ENCODE peak calls at places on chromosomes 13 and 19, in seven cellular contexts. One of them, this sample, is unnamed.

GRCh38 chr19:11534538-11534937 is 4.1 kb upstream of the CNN1 start:
- DNase-seq in omental fat pad: no peak
- DNase-seq in Panc1: no peak
- DNase-seq in nephron progenitor cell: no peak
- DNase-seq in AG09309: no peak
- DNase-seq in fibroblast of the aortic adventitia: no peak
- DNase-seq in AG09319: no peak
- DNase-seq in this sample: no peak

GRCh38 chr13:43094901-43095300 is 71.5 kb downstream of the DNAJC15 start:
- DNase-seq in omental fat pad: no peak
- DNase-seq in Panc1: no peak
- DNase-seq in nephron progenitor cell: no peak
- DNase-seq in AG09309: no peak
- DNase-seq in fibroblast of the aortic adventitia: no peak
- DNase-seq in AG09319: no peak
- DNase-seq in this sample: no peak

GRCh38 chr19:18469245-18470107 is 31.5 kb upstream of the ISYNA1 start:
- DNase-seq in omental fat pad: peak; percentile 65
- DNase-seq in Panc1: no peak
- DNase-seq in nephron progenitor cell: peak; percentile 79
- DNase-seq in AG09309: no peak
- DNase-seq in fibroblast of the aortic adventitia: peak; percentile 77
- DNase-seq in AG09319: no peak
- DNase-seq in this sample: peak; percentile 66

GRCh38 chr13:99426426-99426825 is 74.8 kb upstream of the TM9SF2 start:
- DNase-seq in omental fat pad: no peak
- DNase-seq in Panc1: no peak
- DNase-seq in nephron progenitor cell: no peak
- DNase-seq in AG09309: no peak
- DNase-seq in fibroblast of the aortic adventitia: no peak
- DNase-seq in AG09319: no peak
- DNase-seq in this sample: no peak

GRCh38 chr19:43780706-43781525 is at the start of gene KCNN4:
- DNase-seq in omental fat pad: no peak
- DNase-seq in Panc1: no peak
- DNase-seq in nephron progenitor cell: no peak
- DNase-seq in AG09309: peak; percentile 39
- DNase-seq in fibroblast of the aortic adventitia: peak; percentile 58
- DNase-seq in AG09319: no peak
- DNase-seq in this sample: no peak

GRCh38 chr19:30631035-30631375 is 258.8 kb downstream of the ZNF536 start:
- DNase-seq in omental fat pad: no peak
- DNase-seq in Panc1: no peak
- DNase-seq in nephron progenitor cell: no peak
- DNase-seq in AG09309: no peak
- DNase-seq in fibroblast of the aortic adventitia: no peak
- DNase-seq in AG09319: no peak
- DNase-seq in this sample: no peak

GRCh38 chr19:3880471-3881271 is at the start of gene ATCAY:
- DNase-seq in omental fat pad: no peak
- DNase-seq in Panc1: no peak
- DNase-seq in nephron progenitor cell: peak; percentile 52
- DNase-seq in AG09309: no peak
- DNase-seq in fibroblast of the aortic adventitia: no peak
- DNase-seq in AG09319: no peak
- DNase-seq in this sample: no peak

GRCh38 chr13:48938308-48938943 is 37.3 kb upstream of the FNDC3A start:
- DNase-seq in omental fat pad: no peak
- DNase-seq in Panc1: no peak
- DNase-seq in nephron progenitor cell: no peak
- DNase-seq in AG09309: no peak
- DNase-seq in fibroblast of the aortic adventitia: no peak
- DNase-seq in AG09319: no peak
- DNase-seq in this sample: no peak

GRCh38 chr19:54262066-54262465 is 5.0 kb upstream of the LILRB5 start:
- DNase-seq in omental fat pad: no peak
- DNase-seq in Panc1: no peak
- DNase-seq in nephron progenitor cell: no peak
- DNase-seq in AG09309: no peak
- DNase-seq in fibroblast of the aortic adventitia: no peak
- DNase-seq in AG09319: no peak
- DNase-seq in this sample: no peak

GRCh38 chr13:27338816-27339215 is 68.2 kb downstream of the RASL11A start:
- DNase-seq in omental fat pad: no peak
- DNase-seq in Panc1: no peak
- DNase-seq in nephron progenitor cell: no peak
- DNase-seq in AG09309: no peak
- DNase-seq in fibroblast of the aortic adventitia: no peak
- DNase-seq in AG09319: no peak
- DNase-seq in this sample: no peak

DNA sequence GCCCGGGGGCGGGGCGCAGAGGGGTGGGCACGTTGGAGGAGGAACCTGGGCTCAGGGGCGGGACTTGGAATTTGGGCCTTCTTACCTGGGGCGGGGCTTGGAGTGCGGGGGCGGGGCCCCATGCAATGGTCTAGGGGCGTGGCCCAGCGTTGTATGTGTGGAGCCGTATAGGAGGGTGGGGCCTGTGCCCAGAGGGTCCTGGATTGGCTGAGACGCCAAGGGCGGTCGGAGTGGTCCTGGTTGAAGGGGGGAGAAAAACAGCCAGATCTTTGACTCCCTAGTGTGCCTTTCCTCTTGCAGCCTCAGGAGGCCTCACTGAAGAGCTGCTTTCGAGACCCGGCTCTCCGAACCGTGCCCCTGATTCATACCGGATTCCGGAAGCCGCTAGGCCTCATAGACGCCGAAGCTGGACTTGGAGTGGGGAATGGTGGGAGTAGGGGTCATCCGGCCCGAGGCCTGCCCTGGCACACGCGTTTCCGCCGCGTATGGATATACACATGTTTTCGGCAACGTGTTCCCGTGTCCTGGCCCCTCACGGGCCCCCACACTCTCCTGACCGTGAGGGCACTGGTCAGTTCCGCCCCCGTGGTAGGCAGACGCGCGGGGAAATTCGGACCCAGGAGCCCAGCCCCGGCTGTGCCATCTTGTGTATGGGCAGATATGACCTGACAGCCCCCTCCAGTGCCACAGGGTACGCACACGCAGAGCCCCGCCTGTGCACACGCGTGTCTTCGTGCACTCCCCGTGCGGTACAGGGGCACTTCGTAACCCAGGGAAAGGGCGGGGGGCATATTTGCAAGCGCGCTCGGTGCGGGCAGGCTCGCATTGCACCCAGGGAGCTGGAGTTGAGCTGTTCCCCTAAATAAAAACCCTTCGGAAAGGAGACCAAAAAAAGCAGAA is 661 bp upstream of the PRR12 start:
- DNase-seq in omental fat pad: peak; percentile 95
- DNase-seq in Panc1: peak; percentile 56
- DNase-seq in nephron progenitor cell: peak; percentile 97
- DNase-seq in AG09309: peak; percentile 78
- DNase-seq in fibroblast of the aortic adventitia: peak; percentile 96
- DNase-seq in AG09319: peak; percentile 85
- DNase-seq in this sample: peak; percentile 88
- TF ChIP-seq CTCF in omental fat pad: no peak
- TF ChIP-seq CTCF in Panc1: no peak
- TF ChIP-seq CTCF in nephron progenitor cell: no peak
- TF ChIP-seq CTCF in AG09309: no peak
- TF ChIP-seq CTCF in fibroblast of the aortic adventitia: peak; percentile 37
- TF ChIP-seq CTCF in AG09319: no peak
- TF ChIP-seq CTCF in this sample: no peak

GRCh38 chr19:52297601-52298358 is 811 bp downstream of the ZNF480 start:
- DNase-seq in omental fat pad: no peak
- DNase-seq in Panc1: no peak
- DNase-seq in nephron progenitor cell: peak; percentile 10
- DNase-seq in AG09309: no peak
- DNase-seq in fibroblast of the aortic adventitia: no peak
- DNase-seq in AG09319: no peak
- DNase-seq in this sample: no peak

GRCh38 chr19:52291781-52292180 is 5.2 kb upstream of the ZNF480 start:
- DNase-seq in omental fat pad: no peak
- DNase-seq in Panc1: no peak
- DNase-seq in nephron progenitor cell: no peak
- DNase-seq in AG09309: no peak
- DNase-seq in fibroblast of the aortic adventitia: no peak
- DNase-seq in AG09319: no peak
- DNase-seq in this sample: no peak

GRCh38 chr19:52296400-52296772 is 583 bp upstream of the ZNF480 start:
- DNase-seq in omental fat pad: no peak
- DNase-seq in Panc1: no peak
- DNase-seq in nephron progenitor cell: no peak
- DNase-seq in AG09309: no peak
- DNase-seq in fibroblast of the aortic adventitia: no peak
- DNase-seq in AG09319: no peak
- DNase-seq in this sample: peak; percentile 16

GRCh38 chr19:52296773-52297600 is at the start of gene ZNF480:
- DNase-seq in omental fat pad: peak; percentile 72
- DNase-seq in Panc1: peak; percentile 8
- DNase-seq in nephron progenitor cell: peak; percentile 81
- DNase-seq in AG09309: peak; percentile 13
- DNase-seq in fibroblast of the aortic adventitia: peak; percentile 73
- DNase-seq in AG09319: peak; percentile 46
- DNase-seq in this sample: peak; percentile 87
- TF ChIP-seq CTCF in omental fat pad: no peak
- TF ChIP-seq CTCF in Panc1: no peak
- TF ChIP-seq CTCF in nephron progenitor cell: no peak
- TF ChIP-seq CTCF in AG09309: peak; percentile 34
- TF ChIP-seq CTCF in fibroblast of the aortic adventitia: peak; percentile 30
- TF ChIP-seq CTCF in AG09319: peak; percentile 12
- TF ChIP-seq CTCF in this sample: no peak

DNA sequence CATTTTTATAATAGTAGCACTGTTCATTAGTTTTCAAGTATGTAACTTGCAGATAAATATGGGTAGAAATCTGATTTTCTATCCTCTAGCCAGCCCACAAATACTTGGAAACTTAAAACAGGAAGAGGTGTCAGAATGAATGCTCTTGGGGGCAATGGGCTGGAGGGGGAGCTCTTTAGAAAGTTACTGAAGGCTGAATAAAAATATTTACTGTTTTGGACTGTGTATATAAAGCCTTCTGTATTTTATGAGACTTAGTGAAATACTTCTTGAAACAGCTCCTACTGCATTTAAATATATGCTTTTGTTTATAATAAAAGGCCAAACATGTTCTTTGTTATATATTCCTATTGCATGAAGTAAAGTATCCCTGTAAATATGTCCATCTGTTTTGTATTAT is 138.8 kb downstream of the RGCC start:
- DNase-seq in omental fat pad: no peak
- DNase-seq in Panc1: no peak
- DNase-seq in nephron progenitor cell: no peak
- DNase-seq in AG09309: no peak
- DNase-seq in fibroblast of the aortic adventitia: no peak
- DNase-seq in AG09319: no peak
- DNase-seq in this sample: no peak
- TF ChIP-seq CTCF in omental fat pad: no peak
- TF ChIP-seq CTCF in Panc1: no peak
- TF ChIP-seq CTCF in nephron progenitor cell: no peak
- TF ChIP-seq CTCF in AG09309: no peak
- TF ChIP-seq CTCF in fibroblast of the aortic adventitia: peak; percentile 4
- TF ChIP-seq CTCF in AG09319: peak; percentile 9
- TF ChIP-seq CTCF in this sample: no peak

DNA sequence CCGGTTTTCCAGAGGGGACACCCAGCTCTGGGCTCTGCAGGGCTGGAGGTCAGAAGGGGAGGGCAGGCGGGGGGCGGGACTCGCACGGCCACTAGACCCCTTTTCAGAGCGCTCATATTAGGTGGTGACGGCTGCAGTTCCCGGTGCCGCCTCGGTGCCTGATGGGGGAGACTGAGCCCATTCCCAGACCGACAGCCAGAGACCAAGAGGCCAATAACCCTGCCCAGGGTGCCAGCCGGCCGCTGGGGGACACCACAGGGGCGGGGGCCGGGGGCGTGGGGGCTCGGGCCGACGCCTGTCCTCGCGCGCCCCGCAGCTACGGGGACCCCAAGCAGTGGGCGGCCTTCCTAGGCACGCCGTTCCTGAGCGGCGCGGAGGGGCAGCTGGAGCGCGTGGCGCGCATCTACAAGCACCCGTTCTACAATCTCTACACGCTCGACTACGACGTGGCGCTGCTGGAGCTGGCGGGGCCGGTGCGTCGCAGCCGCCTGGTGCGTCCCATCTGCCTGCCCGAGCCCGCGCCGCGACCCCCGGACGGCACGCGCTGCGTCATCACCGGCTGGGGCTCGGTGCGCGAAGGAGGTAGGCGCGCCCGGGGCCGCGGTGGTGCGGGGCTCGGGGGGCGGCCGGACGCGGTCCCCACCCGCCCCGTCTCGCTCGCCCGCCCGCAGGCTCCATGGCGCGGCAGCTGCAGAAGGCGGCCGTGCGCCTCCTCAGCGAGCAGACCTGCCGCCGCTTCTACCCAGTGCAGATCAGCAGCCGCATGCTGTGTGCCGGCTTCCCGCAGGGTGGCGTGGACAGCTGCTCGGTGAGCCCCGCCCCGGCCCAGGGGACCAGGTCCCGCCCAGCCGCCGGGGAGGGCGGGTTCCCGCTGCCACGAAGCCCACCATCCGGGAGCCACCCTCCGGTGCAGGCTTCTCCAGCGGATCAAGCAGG is 2.4 kb downstream of the TIMM13 start:
- DNase-seq in omental fat pad: no peak
- DNase-seq in Panc1: no peak
- DNase-seq in nephron progenitor cell: peak; percentile 83
- DNase-seq in AG09309: peak; percentile 14
- DNase-seq in fibroblast of the aortic adventitia: peak; percentile 67
- DNase-seq in AG09319: peak; percentile 34
- DNase-seq in this sample: no peak
- TF ChIP-seq CTCF in omental fat pad: no peak
- TF ChIP-seq CTCF in Panc1: no peak
- TF ChIP-seq CTCF in nephron progenitor cell: peak; percentile 23
- TF ChIP-seq CTCF in AG09309: peak; percentile 50
- TF ChIP-seq CTCF in fibroblast of the aortic adventitia: peak; percentile 57
- TF ChIP-seq CTCF in AG09319: peak; percentile 47
- TF ChIP-seq CTCF in this sample: no peak

GRCh38 chr19:55640043-55640576 is 692 bp upstream of the ZNF580 start:
- DNase-seq in omental fat pad: no peak
- DNase-seq in Panc1: no peak
- DNase-seq in nephron progenitor cell: no peak
- DNase-seq in AG09309: no peak
- DNase-seq in fibroblast of the aortic adventitia: peak; percentile 63
- DNase-seq in AG09319: no peak
- DNase-seq in this sample: peak; percentile 63
- TF ChIP-seq CTCF in omental fat pad: no peak
- TF ChIP-seq CTCF in Panc1: no peak
- TF ChIP-seq CTCF in nephron progenitor cell: no peak
- TF ChIP-seq CTCF in AG09309: peak; percentile 57
- TF ChIP-seq CTCF in fibroblast of the aortic adventitia: peak; percentile 42
- TF ChIP-seq CTCF in AG09319: peak; percentile 51
- TF ChIP-seq CTCF in this sample: peak; percentile 57

DNA sequence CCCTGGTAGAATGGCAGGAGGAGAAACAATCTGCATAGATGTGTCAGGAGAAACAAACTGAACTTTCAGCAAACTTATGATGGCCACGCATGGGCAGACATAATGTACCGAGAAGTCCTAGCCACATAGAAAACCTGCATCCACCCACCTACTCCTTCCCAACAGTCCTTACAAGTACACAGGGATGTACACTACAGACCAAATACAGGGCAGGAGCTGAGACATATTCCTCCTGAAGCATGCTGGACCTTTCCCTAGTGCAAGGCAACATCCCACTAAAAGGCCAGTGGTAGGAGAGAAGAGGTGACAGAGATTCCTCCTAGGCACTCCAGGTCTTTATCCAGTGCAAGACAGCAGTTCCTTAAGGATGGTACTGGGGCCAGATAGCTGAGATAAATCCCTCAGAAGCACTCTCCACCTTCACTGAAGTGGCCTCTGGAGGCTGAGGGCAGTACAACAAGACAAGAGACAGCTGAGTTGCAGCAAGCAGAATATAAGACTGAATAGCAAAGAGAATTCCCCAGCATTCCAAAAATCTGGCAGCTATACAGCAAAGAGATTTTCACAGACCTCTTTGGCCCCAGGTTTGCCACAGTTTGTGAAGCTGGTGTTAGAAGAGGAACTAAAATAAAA is 18.3 kb downstream of the VWA8 start:
- DNase-seq in omental fat pad: no peak
- DNase-seq in Panc1: no peak
- DNase-seq in nephron progenitor cell: peak; percentile 22
- DNase-seq in AG09309: no peak
- DNase-seq in fibroblast of the aortic adventitia: peak; percentile 69
- DNase-seq in AG09319: no peak
- DNase-seq in this sample: no peak
- TF ChIP-seq CTCF in omental fat pad: no peak
- TF ChIP-seq CTCF in Panc1: peak; percentile 32
- TF ChIP-seq CTCF in nephron progenitor cell: no peak
- TF ChIP-seq CTCF in AG09309: peak; percentile 56
- TF ChIP-seq CTCF in fibroblast of the aortic adventitia: peak; percentile 63
- TF ChIP-seq CTCF in AG09319: peak; percentile 45
- TF ChIP-seq CTCF in this sample: no peak

This sample was measured in natural killer cell.